ENCODE peak calls at places on chromosomes 3 and 15, in five cellular contexts. D is HCT116, H is spleen, R is breast epithelium, I is A549. G is an unnamed sample.

GRCh38 chr3:112405845-112406244 is 72.9 kb downstream of the CD200 start:
- DNase-seq in R (no peak), I (no peak), D (no peak), H (no peak), G (no peak)

GRCh38 chr15:90296996-90297395 is 31.5 kb downstream of the NGRN start:
- DNase-seq in I (no peak), R (no peak), H (no peak), D (no peak), G (no peak)

GRCh38 chr3:64327039-64327804 is 102.0 kb upstream of the PRICKLE2 start:
- DNase-seq in H (no peak), D (no peak), I (no peak), R (no peak), G (no peak)

GRCh38 chr3:76938962-76939361 is 100.9 kb upstream of the ROBO2 start:
- DNase-seq in H (no peak), I (no peak), D (no peak), R (no peak), G (no peak)

GRCh38 chr3:189710620-189711388 is 79.6 kb downstream of the TP63 start:
- DNase-seq in H (no peak), R (no peak), D (no peak), I (peak; percentile 23), G (peak; percentile 61)

GRCh38 chr3:129051776-129052400 is 8.7 kb upstream of the GP9 start:
- DNase-seq in D (no peak), I (no peak), H (no peak), R (no peak), G (no peak)

GRCh38 chr15:52496776-52497470 is 31.8 kb downstream of the MYO5A start:
- DNase-seq in D (peak; percentile 49), H (no peak), I (no peak), R (no peak), G (no peak)

GRCh38 chr3:36650271-36650671 is 114.1 kb downstream of the DCLK3 start:
- DNase-seq in R (no peak), H (no peak), I (no peak), D (no peak), G (no peak)

GRCh38 chr3:39977058-39977794 is 167.8 kb downstream of the MYRIP start:
- DNase-seq in H (no peak), D (no peak), R (no peak), I (no peak), G (no peak)

GRCh38 chr3:64748244-64748894 is 60.6 kb upstream of the ADAMTS9 start:
- DNase-seq in D (no peak), I (no peak), R (no peak), H (no peak), G (no peak)

GRCh38 chr3:53259427-53260259 is 3.8 kb upstream of the TKT start:
- DNase-seq in D (no peak), I (no peak), R (no peak), H (no peak), G (no peak)

GRCh38 chr15:28909958-28910500 is 24.3 kb downstream of the APBA2 start:
- DNase-seq in R (no peak), H (peak; percentile 1), I (no peak), D (no peak), G (no peak)

GRCh38 chr3:188037965-188038581 is 115.9 kb upstream of the LPP start:
- DNase-seq in D (no peak), R (no peak), I (no peak), H (no peak), G (no peak)

GRCh38 chr15:73956276-73957086 is 30.2 kb downstream of the LOXL1 start:
- DNase-seq in D (peak; percentile 79), R (peak; percentile 55), H (peak; percentile 80), I (no peak), G (peak; percentile 47)

GRCh38 chr15:94080416-94080815 is 150.9 kb upstream of the MCTP2 start:
- DNase-seq in H (no peak), R (no peak), I (no peak), D (no peak), G (peak; percentile 40)

GRCh38 chr15:39304931-39305728 is 275.7 kb upstream of the THBS1 start:
- DNase-seq in I (no peak), R (no peak), H (no peak), D (no peak), G (no peak)

GRCh38 chr3:189685854-189686253 is 54.7 kb downstream of the TP63 start:
- DNase-seq in R (no peak), H (no peak), D (peak; percentile 2), I (no peak), G (peak; percentile 8)

GRCh38 chr3:4395448-4395847 is 71.6 kb downstream of the SUMF1 start:
- DNase-seq in H (no peak), R (no peak), I (no peak), D (no peak), G (no peak)

GRCh38 chr3:32147935-32148334 is 41.5 kb downstream of the GPD1L start:
- DNase-seq in I (no peak), D (no peak), H (no peak), R (no peak), G (no peak)

GRCh38 chr15:41019174-41019573 is 65.9 kb downstream of the CHAC1 start:
- DNase-seq in H (no peak), D (no peak), I (no peak), R (no peak), G (no peak)

GRCh38 chr3:7759630-7760029 is 742.0 kb upstream of the LMCD1 start:
- DNase-seq in I (no peak), D (no peak), H (no peak), R (no peak), G (no peak)

GRCh38 chr3:65466300-65466988 is 572.3 kb downstream of the MAGI1 start:
- DNase-seq in I (no peak), R (no peak), H (no peak), D (no peak), G (no peak)

GRCh38 chr3:132837615-132838014 is 115.4 kb upstream of the NPHP3 start:
- DNase-seq in H (no peak), I (no peak), R (no peak), D (no peak), G (no peak)

GRCh38 chr3:179036626-179037300 is 34.8 kb downstream of the ZMAT3 start:
- DNase-seq in D (no peak), R (no peak), H (no peak), I (no peak), G (no peak)

GRCh38 chr15:25568751-25569150 is 129.9 kb upstream of the UBE3A start:
- DNase-seq in D (no peak), R (no peak), H (no peak), I (no peak), G (no peak)

GRCh38 chr3:10374311-10374710 is 53.4 kb upstream of the SEC13 start:
- DNase-seq in D (no peak), I (no peak), R (no peak), H (peak; percentile 46), G (no peak)

DNA sequence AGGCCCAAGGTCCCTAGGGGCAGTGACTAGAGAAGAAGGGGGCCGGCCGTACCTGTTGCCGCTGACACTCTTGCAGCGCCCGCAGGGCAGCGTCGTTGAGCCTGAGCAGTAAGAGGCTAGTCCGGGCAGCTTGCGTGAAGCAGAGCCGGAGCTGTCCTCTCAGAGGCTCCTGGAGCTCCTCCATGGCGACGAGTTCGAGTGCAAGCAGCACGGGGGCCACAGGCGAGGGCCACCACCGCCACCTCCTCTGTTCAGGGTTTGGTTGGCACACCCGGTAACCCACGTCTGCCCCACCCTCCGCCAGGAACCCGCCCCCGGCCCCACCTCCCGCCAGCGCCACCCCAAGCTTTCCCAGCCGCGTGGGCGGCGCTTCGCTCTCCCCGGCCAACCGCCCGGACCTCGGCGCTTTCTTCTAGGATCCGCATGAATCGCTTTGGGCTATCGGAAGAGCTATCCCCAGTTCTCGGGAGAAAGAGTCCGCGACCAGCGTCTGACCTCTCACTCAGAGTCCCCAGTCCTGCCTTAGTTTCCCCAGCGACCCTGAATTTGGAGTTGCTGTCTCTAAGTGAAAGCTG is at the start of gene ELL3:
- DNase-seq in D (peak; percentile 69), R (peak; percentile 79), I (peak; percentile 37), H (peak; percentile 95), G (peak; percentile 79)
- TF ChIP-seq POLR2A in D (peak; percentile 16), R (no peak), I (no peak), H (no peak), G (peak; percentile 31)

GRCh38 chr15:59105839-59106238 is 893 bp downstream of the CCNB2 start:
- DNase-seq in D (no peak), H (no peak), I (peak; percentile 49), R (no peak), G (no peak)

GRCh38 chr15:59104602-59104911 is 389 bp upstream of the CCNB2 start:
- DNase-seq in H (peak; percentile 78), D (no peak), R (no peak), I (no peak), G (no peak)

GRCh38 chr15:59099162-59099685 is 5.7 kb upstream of the CCNB2 start:
- DNase-seq in H (no peak), R (no peak), D (no peak), I (no peak), G (no peak)

GRCh38 chr15:59104912-59105732 is at the start of gene CCNB2:
- DNase-seq in I (peak; percentile 99), D (peak; percentile 88), H (peak; percentile 93), R (peak; percentile 81), G (peak; percentile 68)
- TF ChIP-seq POLR2A in I (peak; percentile 71), D (peak; percentile 67), H (no peak), R (no peak), G (peak; percentile 95)

GRCh38 chr3:174285242-174285641 is 573.9 kb upstream of the NAALADL2 start:
- DNase-seq in D (no peak), H (no peak), R (no peak), I (no peak), G (no peak)

DNA sequence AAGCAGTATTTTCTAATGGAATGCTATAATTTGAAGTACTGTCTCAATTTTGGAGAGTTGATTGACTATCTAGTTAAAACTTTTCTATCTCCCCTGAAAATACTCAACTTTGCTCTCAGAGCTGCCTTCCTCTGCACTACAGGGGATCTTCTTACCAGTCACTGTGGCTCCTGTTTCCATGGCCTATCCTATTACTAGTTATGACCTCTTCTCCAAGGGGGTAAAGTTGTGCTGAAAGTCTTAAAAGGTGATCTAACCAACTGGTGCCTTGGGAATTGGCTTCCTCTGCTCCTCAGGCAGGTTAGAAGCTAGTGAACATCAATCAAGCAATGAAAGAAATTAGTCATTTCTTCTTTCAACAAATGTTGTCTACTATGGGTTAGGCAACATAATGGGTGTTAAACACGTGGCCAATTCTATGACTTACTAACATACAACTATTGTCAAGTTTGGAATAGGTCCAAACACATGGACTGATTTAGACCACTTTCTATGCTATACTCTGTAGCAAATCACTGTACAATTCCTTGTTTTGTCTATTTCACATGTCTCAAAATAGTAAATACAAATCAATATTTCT is 571.4 kb upstream of the NAALADL2 start:
- DNase-seq in R (no peak), D (no peak), I (no peak), H (no peak), G (no peak)
- TF ChIP-seq POLR2A in R (no peak), D (no peak), I (no peak), H (no peak), G (no peak)

DNA sequence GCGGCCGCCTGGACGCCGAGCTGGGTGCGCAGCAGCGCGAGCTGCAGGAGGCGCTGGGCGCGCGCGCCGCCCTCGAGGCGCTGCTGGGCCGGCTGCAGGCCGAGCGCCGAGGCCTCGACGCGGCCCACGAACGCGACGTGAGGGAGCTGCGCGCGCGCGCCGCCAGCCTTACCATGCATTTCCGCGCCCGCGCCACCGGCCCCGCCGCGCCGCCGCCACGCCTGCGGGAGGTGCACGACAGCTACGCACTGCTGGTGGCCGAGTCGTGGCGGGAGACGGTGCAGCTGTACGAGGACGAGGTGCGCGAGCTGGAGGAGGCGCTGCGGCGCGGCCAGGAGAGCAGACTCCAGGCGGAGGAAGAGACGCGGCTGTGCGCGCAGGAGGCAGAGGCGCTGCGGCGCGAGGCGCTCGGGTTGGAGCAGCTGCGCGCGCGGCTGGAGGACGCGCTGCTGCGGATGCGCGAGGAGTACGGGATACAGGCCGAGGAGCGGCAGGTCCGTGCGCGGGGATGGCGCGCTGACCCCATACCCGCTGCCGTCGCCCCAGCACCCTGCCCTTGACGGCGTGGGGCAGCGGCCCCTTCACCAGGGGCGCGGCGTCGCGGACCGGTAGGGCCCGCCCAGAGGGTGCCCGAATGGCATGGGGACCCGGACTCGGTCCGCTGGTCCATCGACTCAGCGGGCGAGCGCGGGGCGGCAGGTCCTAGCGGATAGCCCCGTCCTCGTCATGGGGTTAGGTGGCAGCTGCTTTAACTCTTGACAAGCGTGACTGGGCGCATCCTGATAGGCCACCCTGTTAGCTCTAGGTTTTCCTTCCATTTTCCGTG is 849 bp downstream of the SYNM start:
- DNase-seq in R (no peak), H (peak; percentile 82), I (peak; percentile 60), D (no peak), G (no peak)
- TF ChIP-seq POLR2A in R (no peak), H (no peak), I (peak; percentile 13), D (no peak), G (peak; percentile 15)

G was measured in H54.